ENCODE peak calls at places on chromosomes 4 and X, in eight cellular contexts. L, N, G, S, O, I, Y and W are unnamed samples. For H3K4me1 and H3K9me3, the result is how much of the 10 kb centered on the place peaks cover.

GRCh38 chr4:48237996-48238645 is 31.5 kb downstream of the TEC start:
- DNase-seq in L (no peak), N (no peak), G (no peak), S (no peak), O (no peak), I (no peak), Y (peak), W (no peak)

GRCh38 chr4:16206848-16207247 is 19.4 kb downstream of the TAPT1 start:
- DNase-seq in L (no peak), N (no peak), G (no peak), S (no peak), O (no peak), I (no peak), Y (no peak), W (no peak)

GRCh38 chrX:121110536-121110935 is 63.1 kb downstream of the GLUD2 start:
- DNase-seq in L (no peak), N (no peak), G (no peak), S (no peak), O (no peak), I (no peak), Y (no peak), W (no peak)

GRCh38 chr4:3412257-3413020 is 29.3 kb upstream of the HGFAC start:
- DNase-seq in L (peak), N (no peak), G (no peak), S (peak), O (peak), I (no peak), Y (no peak), W (no peak)

GRCh38 chr4:6277935-6278800 is 8.5 kb downstream of the WFS1 start:
- DNase-seq in L (no peak), N (no peak), G (no peak), S (peak), O (no peak), I (no peak), Y (no peak), W (no peak)

GRCh38 chr4:142380052-142380598 is 466.0 kb downstream of the INPP4B start:
- DNase-seq in L (no peak), N (no peak), G (no peak), S (no peak), O (no peak), I (no peak), Y (no peak), W (no peak)

GRCh38 chr4:74540193-74540592 is 95.3 kb downstream of the AREG start:
- DNase-seq in L (no peak), N (no peak), G (no peak), S (no peak), O (no peak), I (no peak), Y (peak), W (no peak)

GRCh38 chrX:153580700-153581386 is 18.1 kb downstream of the CCNQ start:
- DNase-seq in L (peak), N (no peak), G (no peak), S (no peak), O (no peak), I (no peak), Y (no peak), W (no peak)

GRCh38 chrX:153687121-153688039 is at the start of gene SLC6A8:
- DNase-seq in L (peak), N (peak), G (peak), S (peak), O (peak), I (peak), Y (peak), W (peak)

GRCh38 chr4:129344058-129344457 is 248.1 kb downstream of the C4orf33 start:
- DNase-seq in L (no peak), N (no peak), G (no peak), S (no peak), O (no peak), I (no peak), Y (peak), W (no peak)

GRCh38 chr4:163251204-163251603 is 81.2 kb downstream of the NPY1R start:
- DNase-seq in L (peak), N (no peak), G (no peak), S (no peak), O (no peak), I (no peak), Y (no peak), W (no peak)

GRCh38 chr4:76301068-76301774 is 5.3 kb upstream of the STBD1 start:
- DNase-seq in L (no peak), N (no peak), G (no peak), S (no peak), O (no peak), I (peak), Y (peak), W (no peak)

GRCh38 chrX:15675490-15675921 is 10.9 kb upstream of the CLTRN start:
- DNase-seq in L (peak), N (peak), G (peak), S (peak), O (peak), I (peak), Y (peak), W (peak)

GRCh38 chr4:174401471-174402130 is 117.9 kb downstream of the CEP44 start:
- DNase-seq in L (no peak), N (no peak), G (no peak), S (no peak), O (no peak), I (no peak), Y (no peak), W (no peak)

GRCh38 chr4:10086506-10087120 is 30.0 kb downstream of the WDR1 start:
- DNase-seq in L (no peak), N (no peak), G (no peak), S (peak), O (no peak), I (no peak), Y (no peak), W (no peak)

GRCh38 chrX:12789976-12790375 is 1.2 kb upstream of the PRPS2 start:
- DNase-seq in L (no peak), N (no peak), G (no peak), S (no peak), O (no peak), I (no peak), Y (no peak), W (no peak)

GRCh38 chr4:31461425-31461824 is 741.3 kb downstream of the PCDH7 start:
- DNase-seq in L (no peak), N (no peak), G (no peak), S (no peak), O (no peak), I (no peak), Y (peak), W (no peak)

GRCh38 chrX:3166670-3167455 is 125.6 kb downstream of the ARSF start:
- DNase-seq in L (no peak), N (no peak), G (no peak), S (no peak), O (no peak), I (no peak), Y (no peak), W (no peak)

GRCh38 chr4:118967393-118967792 is 78.7 kb downstream of the SYNPO2 start:
- DNase-seq in L (no peak), N (no peak), G (no peak), S (no peak), O (no peak), I (no peak), Y (peak), W (no peak)

GRCh38 chr4:96519291-96519690 is 679.4 kb downstream of the PDHA2 start:
- DNase-seq in L (no peak), N (no peak), G (no peak), S (no peak), O (no peak), I (no peak), Y (no peak), W (no peak)

GRCh38 chrX:105462191-105462590 is 241.7 kb upstream of the TEX13A start:
- DNase-seq in L (no peak), N (no peak), G (no peak), S (no peak), O (no peak), I (no peak), Y (no peak), W (no peak)

GRCh38 chr4:57119054-57119651 is 9.0 kb upstream of the IGFBP7 start:
- DNase-seq in L (no peak), N (no peak), G (no peak), S (peak), O (peak), I (peak), Y (peak), W (no peak)

GRCh38 chr4:169618286-169618685 is 2.1 kb upstream of the CLCN3 start:
- DNase-seq in L (no peak), N (no peak), G (no peak), S (no peak), O (no peak), I (no peak), Y (peak), W (no peak)

GRCh38 chr4:133969202-133969873 is 232.3 kb downstream of the PABPC4L start:
- DNase-seq in L (no peak), N (no peak), G (no peak), S (no peak), O (no peak), I (no peak), Y (peak), W (no peak)

GRCh38 chr4:127410644-127411043 is 222.1 kb upstream of the INTU start:
- DNase-seq in L (no peak), N (no peak), G (no peak), S (no peak), O (no peak), I (no peak), Y (no peak), W (no peak)

GRCh38 chrX:11266329-11266830 is 26.8 kb upstream of the AMELX start:
- DNase-seq in L (no peak), N (no peak), G (no peak), S (no peak), O (no peak), I (no peak), Y (no peak), W (no peak)

GRCh38 chr4:184447664-184448063 is 26.7 kb downstream of the IRF2 start:
- DNase-seq in L (peak), N (no peak), G (no peak), S (no peak), O (no peak), I (no peak), Y (no peak), W (no peak)
- H3K4me1 ChIP-seq in L (under half), N (half or more), G (half or more), S (half or more), O (half or more), I (under half), Y (under half), W (half or more)

GRCh38 chr4:67286724-67287123 is 258.6 kb downstream of the CENPC start:
- DNase-seq in L (no peak), N (no peak), G (no peak), S (no peak), O (no peak), I (no peak), Y (no peak), W (no peak)

GRCh38 chr4:67291639-67292038 is 253.7 kb downstream of the CENPC start:
- DNase-seq in L (no peak), N (no peak), G (no peak), S (no peak), O (no peak), I (no peak), Y (no peak), W (no peak)

GRCh38 chr4:67292045-67292444 is 253.3 kb downstream of the CENPC start:
- DNase-seq in L (no peak), N (no peak), G (no peak), S (no peak), O (no peak), I (no peak), Y (no peak), W (no peak)

GRCh38 chr4:67288964-67289363 is 256.3 kb downstream of the CENPC start:
- DNase-seq in L (peak), N (no peak), G (no peak), S (no peak), O (no peak), I (no peak), Y (no peak), W (no peak)

DNA sequence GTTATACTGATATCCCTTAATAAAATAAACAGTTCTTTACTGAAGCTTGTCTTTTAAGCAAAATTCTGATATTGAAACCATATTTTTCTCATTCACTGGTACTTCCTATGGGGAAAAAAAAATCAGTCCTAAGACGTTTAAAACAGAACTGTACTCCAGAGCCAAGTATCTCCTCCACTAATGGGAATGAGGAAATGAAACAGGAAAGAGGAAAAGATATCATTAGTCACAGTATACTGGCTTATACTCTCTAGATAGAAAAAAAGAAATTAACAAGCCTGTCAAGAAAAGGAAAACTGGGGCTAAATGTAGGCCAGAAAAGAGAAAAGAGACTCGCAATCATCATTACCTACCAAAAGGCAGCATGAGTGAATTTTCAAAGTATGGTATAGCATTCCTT is 252.7 kb downstream of the CENPC start:
- DNase-seq in L (no peak), N (no peak), G (no peak), S (no peak), O (no peak), I (no peak), Y (no peak), W (no peak)
- H3K27ac ChIP-seq in L (no peak), N (no peak), G (no peak), S (peak), O (no peak), I (no peak), Y (no peak), W (no peak)

DNA sequence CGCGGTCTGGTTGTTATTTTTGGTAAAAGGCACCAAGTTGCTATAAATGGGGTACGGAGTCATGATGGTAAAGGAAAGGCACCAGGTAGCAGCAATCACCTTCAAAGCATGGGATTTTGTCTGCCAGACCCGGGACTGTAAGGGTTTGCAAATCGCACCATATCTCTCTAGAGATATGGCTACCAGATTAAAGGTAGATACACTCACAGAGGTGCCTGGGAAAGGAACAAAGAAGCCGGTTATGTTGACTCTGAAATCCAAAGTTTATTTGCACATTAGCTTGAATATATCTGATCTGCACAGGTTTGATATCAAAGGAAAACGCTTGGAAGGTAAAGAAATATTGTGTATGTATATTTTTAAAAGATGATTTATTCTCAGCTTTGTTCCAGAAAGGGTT is 4.6 kb downstream of the CCKAR start:
- DNase-seq in L (no peak), N (no peak), G (no peak), S (no peak), O (no peak), I (no peak), Y (no peak), W (no peak)
- H3K9me3 ChIP-seq in L (under half), N (under half), G (under half), S (under half), O (under half), I (under half), Y (under half), W (under half)

GRCh38 chrX:39900788-39901170 is 197.0 kb downstream of the BCOR start:
- DNase-seq in L (no peak), N (no peak), G (no peak), S (no peak), O (no peak), I (no peak), Y (no peak), W (no peak)

GRCh38 chrX:39905475-39905889 is 192.3 kb downstream of the BCOR start:
- DNase-seq in L (no peak), N (no peak), G (no peak), S (no peak), O (no peak), I (peak), Y (no peak), W (no peak)

GRCh38 chrX:39903937-39904336 is 193.8 kb downstream of the BCOR start:
- DNase-seq in L (no peak), N (no peak), G (no peak), S (no peak), O (no peak), I (no peak), Y (peak), W (no peak)

GRCh38 chrX:39904816-39905474 is 192.8 kb downstream of the BCOR start:
- DNase-seq in L (no peak), N (no peak), G (no peak), S (no peak), O (no peak), I (no peak), Y (no peak), W (no peak)

DNA sequence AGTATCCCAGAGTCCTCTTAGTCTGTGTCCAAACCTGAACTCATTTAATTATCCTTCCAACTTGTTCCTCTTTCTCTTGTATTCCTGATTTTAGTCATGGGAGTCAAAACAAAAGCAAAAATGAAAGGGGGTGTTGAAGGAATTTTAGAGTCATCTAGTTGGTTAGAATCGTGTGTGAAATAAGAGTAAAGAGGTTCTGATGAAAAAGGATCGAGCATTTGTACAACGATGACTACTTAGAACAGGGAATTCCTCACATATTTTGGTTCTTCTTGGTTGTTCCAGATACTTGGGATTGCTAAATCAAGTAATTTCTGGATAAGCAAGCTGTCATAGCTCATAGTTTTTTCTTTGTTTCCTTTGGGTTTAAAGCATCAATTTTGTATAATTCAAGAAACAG is 194.4 kb downstream of the BCOR start:
- DNase-seq in L (no peak), N (no peak), G (no peak), S (no peak), O (no peak), I (no peak), Y (peak), W (no peak)
- H3K4me1 ChIP-seq in L (under half), N (under half), G (under half), S (under half), O (under half), I (under half), Y (under half), W (under half)